ENCODE peak calls at places on chromosomes 13 and 19, in five cellular contexts. S is HepG2, K is HEK293T, G is HCT116, T is GM12878. Z is an unnamed sample.

GRCh38 chr13:23461544-23461943 is 28.0 kb upstream of the SACS start:
- DNase-seq in T (no peak), G (no peak), K (no peak), S (no peak), Z (no peak)

GRCh38 chr13:80979035-80979641 is 638.2 kb upstream of the SPRY2 start:
- DNase-seq in G (peak; percentile 46), S (peak; percentile 57), K (peak; percentile 82), T (peak; percentile 11), Z (peak; percentile 53)

GRCh38 chr13:58144616-58145015 is 513.1 kb downstream of the PCDH17 start:
- DNase-seq in T (no peak), G (no peak), S (no peak), K (no peak), Z (no peak)

GRCh38 chr13:36875955-36876354 is 44.1 kb downstream of the SMAD9 start:
- DNase-seq in T (no peak), K (no peak), G (no peak), S (no peak), Z (no peak)

GRCh38 chr13:77810430-77810829 is 108.2 kb downstream of the EDNRB start:
- DNase-seq in G (peak; percentile 4), T (no peak), S (no peak), K (peak; percentile 62), Z (no peak)

GRCh38 chr19:11480081-11480926 is 542 bp downstream of the ELAVL3 start:
- DNase-seq in G (no peak), K (no peak), S (no peak), T (no peak), Z (peak; percentile 26)

GRCh38 chr13:39105110-39105509 is 66.9 kb downstream of the NHLRC3 start:
- DNase-seq in S (no peak), K (no peak), T (no peak), G (no peak), Z (no peak)

GRCh38 chr13:109699628-109700071 is 86.7 kb downstream of the IRS2 start:
- DNase-seq in G (no peak), S (no peak), K (no peak), T (no peak), Z (peak; percentile 59)

GRCh38 chr13:66640231-66640630 is 589.9 kb downstream of the PCDH9 start:
- DNase-seq in S (no peak), K (no peak), G (no peak), T (no peak), Z (no peak)

GRCh38 chr19:14349426-14349825 is 31.8 kb upstream of the ADGRE5 start:
- DNase-seq in G (no peak), S (no peak), T (no peak), K (no peak), Z (no peak)

GRCh38 chr19:6455924-6456323 is 3.7 kb downstream of the SLC25A23 start:
- DNase-seq in S (no peak), T (no peak), K (no peak), G (no peak), Z (no peak)

DNA sequence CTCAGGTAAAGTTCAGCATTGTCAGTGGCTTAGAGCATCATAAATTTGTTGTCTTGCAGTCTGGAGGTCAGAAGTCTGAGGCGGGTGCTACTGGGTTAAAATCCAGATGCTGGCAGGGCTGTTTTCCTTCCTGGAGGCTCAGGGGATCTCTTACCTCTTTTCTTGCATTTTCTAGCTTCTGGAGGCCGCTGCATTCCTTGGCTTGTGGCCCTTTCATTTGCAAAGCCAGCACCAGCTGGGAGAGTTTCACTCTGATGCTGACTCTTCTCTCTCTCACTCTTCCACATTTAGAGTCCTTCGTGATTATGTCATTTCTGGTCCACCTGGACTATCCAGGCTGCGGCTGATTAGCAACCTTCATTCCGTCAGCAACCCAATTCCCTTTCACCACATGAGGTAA is 38.1 kb upstream of the SLC10A2 start:
- DNase-seq in K (no peak), G (no peak), T (no peak), S (no peak), Z (peak; percentile 38)
- TF ChIP-seq SP1 in K (no peak), G (no peak), T (no peak), S (no peak), Z (no peak)

DNA sequence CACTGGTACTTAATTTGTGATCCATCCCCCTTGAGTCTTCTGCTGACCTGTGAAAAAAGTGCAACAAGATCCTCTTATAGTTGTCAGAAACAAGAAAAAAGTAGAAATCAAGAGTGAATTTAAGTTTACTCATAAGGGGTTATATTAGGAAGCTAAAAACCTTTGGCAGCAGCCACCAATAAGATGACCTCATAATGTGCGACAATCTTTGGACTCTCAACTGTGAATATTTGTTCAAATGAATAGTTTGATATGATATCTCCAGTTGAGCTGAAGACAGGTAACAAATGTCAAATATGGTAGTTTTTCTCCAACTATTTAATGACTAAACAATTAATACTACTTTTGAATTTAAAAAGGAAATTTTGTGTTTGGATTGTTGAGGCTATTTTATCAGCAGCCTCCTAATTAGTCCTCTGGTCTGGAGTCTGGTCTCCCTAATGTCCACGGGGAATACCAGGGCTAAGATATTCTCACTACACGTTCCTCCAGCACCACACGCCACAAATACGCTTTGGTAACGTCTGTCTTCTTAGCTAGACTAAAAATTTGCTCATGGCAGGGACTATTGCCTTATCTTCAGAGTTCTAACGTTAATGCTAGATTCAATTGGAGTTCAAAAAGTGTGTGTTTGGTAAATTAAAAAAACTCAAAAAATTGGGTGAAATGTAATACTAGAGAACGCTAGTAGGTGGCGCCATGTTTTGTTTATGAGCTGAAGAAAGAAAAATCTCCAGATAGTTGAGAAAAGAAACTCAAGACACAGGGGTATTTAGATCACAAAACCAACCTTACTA is 51.0 kb upstream of the PDX1 start:
- DNase-seq in G (peak; percentile 7), K (no peak), S (no peak), T (no peak), Z (no peak)
- TF ChIP-seq SP1 in G (no peak), K (no peak), S (no peak), T (no peak), Z (no peak)

DNA sequence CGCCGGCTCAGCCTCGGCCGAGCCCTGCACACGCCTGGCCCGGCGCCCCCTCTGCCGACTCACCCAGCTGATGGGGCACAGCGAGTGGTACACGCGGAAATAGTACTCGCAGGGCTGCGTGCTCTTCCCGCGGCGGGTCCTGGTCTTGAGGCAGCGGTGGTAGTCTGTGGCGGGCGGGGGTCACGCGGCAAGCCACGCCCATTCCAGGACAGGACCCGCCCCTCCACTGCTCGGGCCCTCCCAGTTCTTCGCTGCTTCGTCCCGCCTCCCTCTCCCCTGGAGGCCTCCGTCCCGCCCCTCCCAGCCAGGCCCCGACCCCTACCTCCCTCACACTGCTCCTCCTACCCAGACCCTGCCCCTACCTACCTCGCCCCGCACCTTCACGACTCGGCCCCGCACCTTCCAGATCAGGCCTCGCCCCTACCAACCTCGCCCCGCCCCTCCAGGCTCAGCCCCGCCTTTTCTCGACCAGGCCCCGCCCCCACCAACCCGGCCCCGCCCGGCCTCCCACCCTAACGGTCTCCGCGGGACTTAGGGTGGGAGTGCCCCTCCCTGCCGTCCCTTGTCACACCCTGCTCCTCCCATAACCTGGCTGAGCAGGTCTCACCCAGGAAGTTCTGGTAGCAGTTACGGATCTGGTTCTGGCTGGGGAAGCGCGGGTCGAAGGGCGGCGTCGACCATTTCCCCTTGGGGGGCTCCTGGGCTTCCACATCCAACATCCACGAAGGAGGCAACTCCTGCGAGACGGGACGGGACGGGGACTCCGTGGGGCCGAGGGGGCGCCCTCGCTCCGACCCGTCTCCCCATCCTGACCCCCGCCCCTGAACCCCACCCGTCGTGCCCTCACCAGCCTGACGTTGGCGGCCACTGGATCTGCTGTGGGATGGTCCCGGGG is 469 bp downstream of the COX6B2 start:
- DNase-seq in T (no peak), K (peak; percentile 94), S (no peak), G (peak; percentile 23), Z (peak; percentile 82)
- TF ChIP-seq SP1 in T (no peak), K (peak; percentile 57), S (peak; percentile 79), G (no peak), Z (peak; percentile 82)

DNA sequence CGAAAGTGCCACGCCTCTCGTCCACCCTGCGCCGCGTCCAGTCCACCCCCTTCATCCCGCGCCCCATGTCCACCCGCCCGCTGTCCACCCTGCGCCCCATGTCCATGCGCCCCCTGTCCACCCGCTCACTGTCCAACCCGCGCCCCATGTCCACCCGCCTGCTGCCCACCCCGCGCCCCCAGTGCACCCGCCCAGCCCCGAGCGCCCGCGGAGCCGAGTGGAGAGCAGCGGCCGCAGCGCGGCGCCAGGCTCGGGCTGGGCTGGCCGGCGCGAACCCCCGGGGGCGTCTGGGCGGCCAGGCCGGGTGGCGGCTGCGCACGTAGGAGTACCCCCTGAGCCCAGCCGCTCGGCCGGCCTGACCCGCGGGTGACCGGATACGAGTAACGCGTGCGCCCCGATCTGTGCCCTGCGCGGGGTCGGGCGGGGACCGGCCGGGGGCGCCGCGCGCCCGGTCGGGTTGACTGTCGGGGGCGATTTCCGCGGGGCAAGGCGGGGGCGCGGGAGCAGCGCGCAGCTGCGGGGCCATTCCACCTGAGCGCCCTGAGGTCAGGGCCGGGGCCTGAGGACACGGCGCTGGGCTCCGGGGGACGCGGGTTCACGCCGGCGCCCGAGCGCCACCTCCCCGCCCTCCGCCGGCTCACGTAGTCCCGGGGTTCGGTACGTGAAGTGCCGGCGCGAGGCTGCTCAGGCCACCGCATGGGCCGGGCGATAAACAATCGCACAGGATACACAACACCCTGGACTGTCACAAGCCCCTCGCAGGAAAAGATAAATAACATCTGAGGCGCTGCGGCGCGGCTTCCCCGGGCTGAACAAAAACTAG is 37.5 kb upstream of the FLT1 start:
- DNase-seq in G (no peak), T (no peak), S (no peak), K (no peak), Z (peak; percentile 54)
- TF ChIP-seq SP1 in G (no peak), T (no peak), S (no peak), K (no peak), Z (no peak)